ENCODE peak calls at places on chromosomes 4 and X, in seven cellular contexts. V, Y, N, S, Q, E and R are unnamed samples.

GRCh38 chr4:8473920-8474590 is 33.5 kb downstream of the TRMT44 start:
- DNase-seq in S (peak), E (no peak), Y (no peak), N (no peak), Q (no peak), V (no peak), R (no peak)

GRCh38 chr4:94634266-94634665 is 123.5 kb upstream of the BMPR1B start:
- DNase-seq in N (no peak), S (no peak), E (no peak), Y (no peak), Q (no peak), V (no peak), R (no peak)

GRCh38 chr4:27278615-27279014 is 418.0 kb downstream of the STIM2 start:
- DNase-seq in Y (no peak), N (peak), S (peak), Q (no peak), E (peak), V (no peak), R (peak)

GRCh38 chr4:26181616-26182015 is 139.2 kb upstream of the RBPJ start:
- DNase-seq in N (no peak), S (no peak), Y (no peak), V (no peak), E (no peak), Q (no peak), R (no peak)

GRCh38 chrX:123475068-123475724 is 257.7 kb downstream of the THOC2 start:
- DNase-seq in E (no peak), V (no peak), S (no peak), Y (no peak), N (no peak), Q (no peak), R (no peak)

GRCh38 chrX:131901581-131901980 is 121.5 kb upstream of the STK26 start:
- DNase-seq in E (no peak), S (peak), V (no peak), Y (no peak), N (no peak), Q (no peak), R (no peak)

GRCh38 chr4:83686166-83686565 is 150.3 kb downstream of the GPAT3 start:
- DNase-seq in S (no peak), Q (no peak), N (no peak), Y (no peak), V (no peak), E (no peak), R (peak)

GRCh38 chr4:83362492-83363329 is 28.1 kb upstream of the HPSE start:
- DNase-seq in N (no peak), V (peak), E (no peak), Y (peak), Q (no peak), S (peak), R (peak)

GRCh38 chrX:75076429-75076828 is 79.7 kb downstream of the ABCB7 start:
- DNase-seq in Q (no peak), N (no peak), E (no peak), Y (no peak), V (no peak), S (no peak), R (no peak)

GRCh38 chrX:139093201-139093600 is 381.7 kb upstream of the FGF13 start:
- DNase-seq in E (no peak), V (no peak), Q (no peak), S (no peak), Y (no peak), N (no peak), R (no peak)

GRCh38 chrX:78029663-78030062 is 60.2 kb upstream of the PGAM4 start:
- DNase-seq in S (peak), V (peak), N (peak), Q (no peak), Y (no peak), E (peak), R (peak)

GRCh38 chr4:60216752-60217151 is 983.4 kb upstream of the ADGRL3 start:
- DNase-seq in E (no peak), N (no peak), Q (no peak), S (no peak), V (peak), Y (no peak), R (peak)

GRCh38 chr4:144701683-144702233 is 55.8 kb downstream of the HHIP start:
- DNase-seq in V (no peak), S (no peak), Y (no peak), E (no peak), Q (no peak), N (no peak), R (no peak)

GRCh38 chr4:84936123-84936522 is 30.4 kb downstream of the WDFY3 start:
- DNase-seq in V (no peak), Y (no peak), Q (no peak), N (no peak), E (no peak), S (no peak), R (no peak)

GRCh38 chr4:65604515-65604914 is 65.8 kb downstream of the EPHA5 start:
- DNase-seq in N (no peak), Y (no peak), V (no peak), S (no peak), Q (no peak), E (no peak), R (no peak)

GRCh38 chr4:179858221-179858620 is 2385.0 kb upstream of the TENM3 start:
- DNase-seq in Q (no peak), E (no peak), Y (no peak), N (no peak), V (no peak), S (no peak), R (no peak)

GRCh38 chrX:104450316-104450715 is 115.7 kb upstream of the IL1RAPL2 start:
- DNase-seq in S (no peak), N (no peak), Q (no peak), E (no peak), Y (no peak), V (no peak), R (no peak)